ENCODE peak calls at places on chromosomes 7 and 10, in six cellular contexts. Y is SJSA1, X is brain microvascular endothelial cell, F is aorta, E is iPS DF 6.9, A is SK-N-SH. L is an unnamed sample.

GRCh38 chr10:73773152-73773879 is 8.5 kb upstream of the CHCHD1 start:
- DNase-seq in F (no peak), Y (no peak), X (no peak), A (no peak), E (no peak), L (no peak)

GRCh38 chr10:59337254-59337653 is 25.1 kb downstream of the FAM13C start:
- DNase-seq in X (peak), F (no peak), A (no peak), Y (no peak), E (no peak), L (peak)

GRCh38 chr7:85423209-85423895 is 236.5 kb upstream of the SEMA3D start:
- DNase-seq in A (no peak), F (no peak), Y (no peak), X (no peak), E (no peak), L (no peak)

GRCh38 chr7:132065193-132065972 is 509.0 kb upstream of the PODXL start:
- DNase-seq in Y (peak), E (no peak), F (peak), A (peak), X (peak), L (peak)

GRCh38 chr7:84669177-84669732 is 474.7 kb upstream of the SEMA3A start:
- DNase-seq in X (no peak), F (no peak), E (no peak), Y (no peak), A (no peak), L (no peak)

GRCh38 chr10:103736763-103737162 is 118.6 kb downstream of the SH3PXD2A start:
- DNase-seq in A (peak), X (peak), E (peak), F (no peak), Y (no peak), L (peak)

GRCh38 chr10:28796606-28797512 is 119.5 kb downstream of the BAMBI start:
- DNase-seq in Y (peak), A (no peak), E (no peak), X (peak), F (peak), L (no peak)

GRCh38 chr7:28112467-28112866 is 68.1 kb downstream of the JAZF1 start:
- DNase-seq in Y (no peak), E (no peak), A (peak), F (no peak), X (no peak), L (no peak)

GRCh38 chr7:13702261-13702660 is 287.2 kb downstream of the ETV1 start:
- DNase-seq in F (no peak), Y (no peak), E (no peak), X (no peak), A (no peak), L (no peak)

GRCh38 chr10:34664706-34665105 is 150.4 kb downstream of the PARD3 start:
- DNase-seq in Y (no peak), E (no peak), F (no peak), A (no peak), X (no peak), L (no peak)

GRCh38 chr7:102983602-102984001 is 70.8 kb downstream of the LRRC17 start:
- DNase-seq in X (peak), A (no peak), Y (no peak), F (no peak), E (no peak), L (no peak)

GRCh38 chr10:32961892-32962369 is 3.9 kb upstream of the ITGB1 start:
- DNase-seq in F (no peak), X (peak), Y (peak), A (no peak), E (no peak), L (no peak)

GRCh38 chr10:60767424-60767823 is 10.9 kb upstream of the CDK1 start:
- DNase-seq in A (no peak), X (no peak), F (no peak), E (no peak), Y (no peak), L (no peak)

GRCh38 chr7:44103941-44104879 is at the start of gene AEBP1:
- DNase-seq in F (peak), Y (no peak), E (no peak), X (no peak), A (peak), L (peak)

GRCh38 chr7:101630591-101630990 is 1.5 kb upstream of the MYL10 start:
- DNase-seq in X (no peak), F (no peak), E (no peak), A (peak), Y (no peak), L (peak)

GRCh38 chr7:88546808-88547207 is 212.7 kb upstream of the ZNF804B start:
- DNase-seq in Y (peak), A (peak), E (peak), F (no peak), X (peak), L (peak)

GRCh38 chr7:82204694-82205093 is 238.9 kb downstream of the CACNA2D1 start:
- DNase-seq in A (no peak), Y (no peak), X (peak), F (no peak), E (no peak), L (no peak)

GRCh38 chr7:73633323-73633722 is 9.0 kb upstream of the MLXIPL start:
- DNase-seq in A (no peak), E (no peak), Y (no peak), X (no peak), F (no peak), L (no peak)
- H3K27ac ChIP-seq in A (no peak), E (no peak), Y (no peak), X (no peak), F (no peak), L (no peak)

DNA sequence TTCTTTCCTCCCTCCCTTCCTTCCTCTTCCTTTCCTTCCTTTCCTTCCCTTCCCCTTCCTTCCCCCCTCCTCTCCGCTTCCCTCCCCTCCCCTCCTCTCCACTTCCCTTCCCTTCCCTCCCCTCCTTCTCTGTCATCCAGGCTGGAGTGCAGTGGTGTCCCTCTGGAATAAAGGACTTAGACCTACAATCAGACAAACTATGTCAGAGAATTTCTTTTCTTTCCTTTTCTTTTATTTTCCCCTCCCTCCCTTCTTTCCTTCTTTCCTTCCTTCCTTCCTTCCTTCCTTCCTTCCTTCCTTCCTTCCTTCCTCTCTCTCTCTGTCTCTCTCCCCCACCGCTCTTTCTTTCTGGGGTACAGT is 242.2 kb downstream of the GATA3 start:
- DNase-seq in E (no peak), A (no peak), F (no peak), X (no peak), Y (no peak), L (no peak)
- H3K4me3 ChIP-seq in E (peak), A (no peak), F (no peak), X (no peak), Y (no peak), L (no peak)

GRCh38 chr7:40599836-40600235 is 465.0 kb downstream of the SUGCT start:
- DNase-seq in Y (no peak), F (no peak), E (no peak), X (no peak), A (no peak), L (no peak)
- H3K27ac ChIP-seq in Y (no peak), F (no peak), E (no peak), X (no peak), A (no peak), L (no peak)

GRCh38 chr7:90775383-90775965 is 179.4 kb downstream of the CDK14 start:
- DNase-seq in F (no peak), X (no peak), E (no peak), Y (no peak), A (no peak), L (no peak)

GRCh38 chr7:90771281-90771680 is 175.2 kb downstream of the CDK14 start:
- DNase-seq in A (no peak), X (peak), Y (no peak), F (no peak), E (no peak), L (no peak)

GRCh38 chr7:90772410-90772809 is 176.3 kb downstream of the CDK14 start:
- DNase-seq in E (no peak), F (no peak), Y (no peak), X (no peak), A (no peak), L (no peak)

GRCh38 chr7:90777075-90777864 is 181.1 kb downstream of the CDK14 start:
- DNase-seq in F (no peak), Y (no peak), X (no peak), A (no peak), E (no peak), L (no peak)

DNA sequence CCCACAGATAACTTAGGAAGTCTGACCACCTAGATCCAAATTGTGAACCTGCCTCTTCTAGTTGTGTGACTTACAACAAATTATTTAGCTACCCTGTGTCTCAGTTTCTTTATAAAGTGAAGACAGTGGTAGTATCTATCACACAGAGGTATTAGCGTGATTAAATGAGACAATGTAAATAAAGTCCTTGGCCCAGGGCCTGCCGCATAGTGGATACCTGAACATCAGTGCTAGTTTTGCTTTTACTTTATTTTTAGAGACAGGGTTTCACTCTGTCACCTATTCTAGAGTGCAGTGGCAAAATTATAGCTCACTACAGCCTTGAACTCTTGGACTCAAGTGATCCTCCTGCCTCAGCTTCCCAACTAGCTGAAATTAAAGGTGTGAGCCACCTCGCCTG is 177.1 kb downstream of the CDK14 start:
- DNase-seq in Y (no peak), A (no peak), X (no peak), F (no peak), E (no peak), L (no peak)
- H3K4me3 ChIP-seq in Y (no peak), A (no peak), X (no peak), F (no peak), E (no peak), L (no peak)

GRCh38 chr7:127928852-127929251 is 102.4 kb downstream of the LRRC4 start:
- DNase-seq in A (no peak), X (no peak), F (no peak), E (no peak), Y (no peak), L (no peak)
- H3K27ac ChIP-seq in A (no peak), X (no peak), F (no peak), E (no peak), Y (no peak), L (no peak)